ENCODE peak calls at places on chromosomes 1 and 21, in four cellular contexts. One of them, this sample, is unnamed.

GRCh38 chr1:25467616-25468015 is 36.9 kb downstream of the MACO1 start:
- DNase-seq in PC-3: no peak
- DNase-seq in GM12865: no peak
- DNase-seq in WTC11: no peak
- DNase-seq in this sample: no peak

GRCh38 chr1:97901017-97901658 is 19.7 kb downstream of the DPYD start:
- DNase-seq in PC-3: no peak
- DNase-seq in GM12865: no peak
- DNase-seq in WTC11: no peak
- DNase-seq in this sample: no peak

GRCh38 chr21:39079617-39080016 is 103.6 kb downstream of the PSMG1 start:
- DNase-seq in GM12865: no peak
- DNase-seq in PC-3: no peak
- DNase-seq in WTC11: no peak
- DNase-seq in this sample: no peak

GRCh38 chr1:112388436-112388835 is 7.6 kb upstream of the CTTNBP2NL start:
- DNase-seq in GM12865: no peak
- DNase-seq in PC-3: no peak
- DNase-seq in WTC11: no peak
- DNase-seq in this sample: no peak

GRCh38 chr1:201176931-201177330 is 13.7 kb upstream of the IGFN1 start:
- DNase-seq in PC-3: peak
- DNase-seq in GM12865: no peak
- DNase-seq in WTC11: no peak
- DNase-seq in this sample: no peak

GRCh38 chr1:214438059-214438458 is 113.3 kb downstream of the PTPN14 start:
- DNase-seq in WTC11: peak
- DNase-seq in GM12865: no peak
- DNase-seq in PC-3: no peak
- DNase-seq in this sample: no peak

GRCh38 chr21:35050348-35051286 is 1.5 kb upstream of the RUNX1 start:
- DNase-seq in WTC11: no peak
- DNase-seq in PC-3: peak
- DNase-seq in GM12865: peak
- DNase-seq in this sample: peak

GRCh38 chr1:16076003-16076870 is 2.8 kb upstream of the FAM131C start:
- DNase-seq in WTC11: no peak
- DNase-seq in PC-3: peak
- DNase-seq in GM12865: no peak
- DNase-seq in this sample: no peak

GRCh38 chr21:32328595-32328994 is 29.9 kb downstream of the MRAP start:
- DNase-seq in GM12865: no peak
- DNase-seq in PC-3: no peak
- DNase-seq in WTC11: no peak
- DNase-seq in this sample: no peak

GRCh38 chr21:34967509-34968289 is 81.4 kb downstream of the RUNX1 start:
- DNase-seq in WTC11: no peak
- DNase-seq in GM12865: peak
- DNase-seq in PC-3: peak
- DNase-seq in this sample: peak

GRCh38 chr1:91783423-91784162 is 102.4 kb downstream of the TGFBR3 start:
- DNase-seq in WTC11: no peak
- DNase-seq in GM12865: no peak
- DNase-seq in PC-3: no peak
- DNase-seq in this sample: no peak

GRCh38 chr1:2322593-2323295 is 68.6 kb downstream of the MORN1 start:
- DNase-seq in PC-3: no peak
- DNase-seq in GM12865: no peak
- DNase-seq in WTC11: no peak
- DNase-seq in this sample: no peak

DNA sequence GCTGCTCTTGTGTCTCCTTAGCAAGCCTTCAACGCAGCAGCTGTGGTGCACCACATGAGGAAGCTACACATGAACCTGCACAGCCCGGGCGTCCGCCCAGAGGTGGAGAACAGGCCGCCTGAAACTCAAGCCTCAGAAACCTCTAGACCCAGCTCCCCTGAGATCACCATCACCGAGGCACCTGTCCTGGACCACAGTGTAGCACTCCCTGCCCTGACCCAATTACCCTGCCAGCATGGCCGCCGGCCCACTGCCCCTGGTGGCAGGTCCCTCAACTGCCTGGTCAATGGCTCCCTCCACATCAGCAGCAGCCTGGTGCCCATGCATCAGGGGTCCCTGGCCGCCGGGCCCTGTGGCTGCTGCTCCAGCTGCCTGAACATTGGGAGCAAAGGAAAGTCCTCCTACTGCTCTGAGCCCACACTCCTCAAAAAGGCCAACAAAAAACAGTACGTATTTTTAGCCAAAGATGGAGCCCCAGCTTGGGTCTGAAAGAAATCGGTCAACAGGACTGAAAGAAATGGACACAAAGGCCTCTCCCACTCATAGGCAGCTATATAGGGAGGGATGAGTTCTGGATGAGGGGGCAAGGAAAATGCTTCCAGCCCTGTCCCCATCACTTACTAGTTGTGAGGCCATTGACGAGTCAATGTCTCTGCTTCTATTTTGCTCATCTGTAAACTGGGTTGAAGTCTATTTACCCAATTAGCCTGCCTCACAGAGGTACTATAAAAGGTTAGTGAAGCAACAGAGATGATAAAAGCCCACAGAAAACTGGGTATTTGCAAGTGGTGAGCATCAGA is 28.5 kb downstream of the CAMK1G start:
- DNase-seq in GM12865: peak
- DNase-seq in PC-3: no peak
- DNase-seq in WTC11: no peak
- DNase-seq in this sample: no peak
- TF ChIP-seq CTCF in GM12865: peak
- TF ChIP-seq CTCF in PC-3: peak
- TF ChIP-seq CTCF in WTC11: no peak
- TF ChIP-seq CTCF in this sample: no peak

GRCh38 chr1:165152727-165153126 is 203.8 kb downstream of the LMX1A start:
- DNase-seq in WTC11: peak
- DNase-seq in PC-3: peak
- DNase-seq in GM12865: no peak
- DNase-seq in this sample: no peak
- TF ChIP-seq CTCF in WTC11: no peak
- TF ChIP-seq CTCF in PC-3: peak
- TF ChIP-seq CTCF in GM12865: no peak
- TF ChIP-seq CTCF in this sample: no peak

GRCh38 chr1:3514404-3514803 is 59.9 kb downstream of the ARHGEF16 start:
- DNase-seq in GM12865: no peak
- DNase-seq in PC-3: no peak
- DNase-seq in WTC11: no peak
- DNase-seq in this sample: no peak
- TF ChIP-seq CTCF in GM12865: no peak
- TF ChIP-seq CTCF in PC-3: no peak
- TF ChIP-seq CTCF in WTC11: no peak
- TF ChIP-seq CTCF in this sample: no peak

GRCh38 chr1:39508266-39508665 is 16.8 kb downstream of the BMP8A start:
- DNase-seq in GM12865: no peak
- DNase-seq in WTC11: no peak
- DNase-seq in PC-3: no peak
- DNase-seq in this sample: no peak

GRCh38 chr1:39509360-39510009 is 18.0 kb downstream of the BMP8A start:
- DNase-seq in PC-3: no peak
- DNase-seq in WTC11: no peak
- DNase-seq in GM12865: peak
- DNase-seq in this sample: peak

GRCh38 chr1:39505289-39505688 is 13.9 kb downstream of the BMP8A start:
- DNase-seq in WTC11: no peak
- DNase-seq in GM12865: no peak
- DNase-seq in PC-3: no peak
- DNase-seq in this sample: no peak

GRCh38 chr1:39508857-39509305 is 17.4 kb downstream of the BMP8A start:
- DNase-seq in WTC11: no peak
- DNase-seq in PC-3: no peak
- DNase-seq in GM12865: no peak
- DNase-seq in this sample: peak

DNA sequence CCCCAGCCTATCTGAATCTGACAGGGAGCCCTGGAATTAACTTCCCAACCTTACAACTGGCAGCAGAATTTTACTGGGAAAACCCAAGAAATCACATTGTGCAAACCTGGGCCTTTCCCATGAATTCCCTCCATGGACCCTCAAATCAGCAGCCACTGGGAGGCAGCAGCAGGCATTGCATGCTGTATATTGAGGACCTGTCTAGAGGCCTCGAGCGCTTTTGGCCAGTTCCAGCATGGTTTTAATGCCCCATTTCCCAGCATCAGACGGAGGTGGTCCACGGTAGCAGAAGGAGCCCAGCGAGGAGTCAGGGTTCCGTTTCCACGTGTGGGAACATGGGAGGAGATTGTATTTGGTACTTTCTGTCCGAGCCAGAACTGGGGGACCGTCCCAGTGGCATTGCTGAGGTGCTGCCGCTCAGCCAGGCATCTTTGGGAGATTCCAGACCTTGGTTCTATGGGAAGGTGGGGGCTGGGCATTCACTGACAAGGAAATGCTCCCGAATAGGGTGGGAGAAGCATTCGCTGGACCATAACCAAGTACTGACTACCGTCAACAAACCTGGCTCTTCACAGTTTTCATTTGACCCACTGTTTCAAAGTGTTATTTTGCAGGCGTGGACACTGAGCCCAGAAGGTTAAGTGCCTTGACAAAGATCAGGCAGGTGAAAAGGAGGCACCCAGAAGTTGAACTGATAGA is 15.9 kb downstream of the BMP8A start:
- DNase-seq in WTC11: peak
- DNase-seq in GM12865: no peak
- DNase-seq in PC-3: peak
- DNase-seq in this sample: no peak
- TF ChIP-seq CTCF in WTC11: no peak
- TF ChIP-seq CTCF in GM12865: no peak
- TF ChIP-seq CTCF in PC-3: peak
- TF ChIP-seq CTCF in this sample: no peak

GRCh38 chr1:237045278-237046016 is 3.5 kb downstream of the RYR2 start:
- DNase-seq in WTC11: peak
- DNase-seq in GM12865: no peak
- DNase-seq in PC-3: no peak
- DNase-seq in this sample: peak
- TF ChIP-seq CTCF in WTC11: no peak
- TF ChIP-seq CTCF in GM12865: no peak
- TF ChIP-seq CTCF in PC-3: no peak
- TF ChIP-seq CTCF in this sample: no peak

DNA sequence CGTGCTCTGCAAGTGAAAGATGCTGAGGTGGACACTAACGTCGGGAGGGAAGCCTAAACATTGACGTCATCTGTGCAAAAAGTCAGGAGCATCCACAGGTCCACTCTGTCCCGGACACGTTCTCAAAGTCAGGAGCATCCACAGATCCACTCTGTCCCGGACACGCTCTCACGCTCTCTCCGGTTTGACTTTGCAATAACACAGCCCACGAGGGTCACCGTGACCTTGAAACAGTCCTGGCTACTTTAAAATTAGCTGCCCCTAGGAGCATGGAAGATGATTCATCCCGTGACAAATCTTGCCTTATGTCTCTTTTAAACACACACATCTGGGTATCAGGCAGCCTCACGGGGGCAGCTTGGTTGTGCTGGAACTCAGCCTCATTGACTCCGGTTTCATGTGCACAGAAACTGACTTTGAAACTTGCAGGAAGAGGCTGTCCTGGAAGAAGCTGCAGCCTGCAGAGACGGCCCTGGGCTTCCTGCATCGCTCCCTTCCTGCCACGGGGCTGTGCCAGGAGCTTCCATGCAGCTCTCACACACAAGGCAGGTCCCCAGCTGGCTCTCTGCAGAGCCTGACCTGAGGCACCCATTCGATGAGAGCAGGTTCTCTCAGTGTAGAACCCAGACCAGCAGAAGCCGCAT is 18.1 kb upstream of the COL18A1 start:
- DNase-seq in WTC11: no peak
- DNase-seq in GM12865: peak
- DNase-seq in PC-3: peak
- DNase-seq in this sample: no peak
- TF ChIP-seq CTCF in WTC11: no peak
- TF ChIP-seq CTCF in GM12865: no peak
- TF ChIP-seq CTCF in PC-3: peak
- TF ChIP-seq CTCF in this sample: no peak

DNA sequence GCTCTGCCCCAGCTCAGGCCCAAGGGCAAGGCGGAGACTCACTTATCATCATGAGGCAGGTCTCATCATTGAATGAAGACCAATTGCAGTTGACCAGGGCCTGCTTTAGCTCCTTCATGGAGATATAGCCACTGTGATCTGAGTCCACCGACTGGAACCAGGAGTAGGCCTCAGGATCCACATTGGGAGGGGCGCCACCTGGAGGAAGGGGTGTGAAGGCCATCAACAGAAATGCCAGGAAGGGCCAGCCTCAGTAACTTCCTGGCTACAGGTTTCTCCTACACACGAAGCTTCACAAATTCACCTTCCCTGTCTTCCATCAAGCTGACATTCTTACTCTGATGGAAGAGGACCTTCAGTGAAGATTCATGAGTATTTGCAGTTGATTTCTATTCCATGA is 11.6 kb downstream of the PEF1 start:
- DNase-seq in WTC11: peak
- DNase-seq in PC-3: peak
- DNase-seq in GM12865: peak
- DNase-seq in this sample: peak
- TF ChIP-seq CTCF in WTC11: peak
- TF ChIP-seq CTCF in PC-3: peak
- TF ChIP-seq CTCF in GM12865: peak
- TF ChIP-seq CTCF in this sample: peak

GRCh38 chr1:211009944-211010343 is 124.0 kb downstream of the KCNH1 start:
- DNase-seq in GM12865: no peak
- DNase-seq in WTC11: no peak
- DNase-seq in PC-3: no peak
- DNase-seq in this sample: no peak
- TF ChIP-seq CTCF in GM12865: no peak
- TF ChIP-seq CTCF in WTC11: no peak
- TF ChIP-seq CTCF in PC-3: peak
- TF ChIP-seq CTCF in this sample: no peak

DNA sequence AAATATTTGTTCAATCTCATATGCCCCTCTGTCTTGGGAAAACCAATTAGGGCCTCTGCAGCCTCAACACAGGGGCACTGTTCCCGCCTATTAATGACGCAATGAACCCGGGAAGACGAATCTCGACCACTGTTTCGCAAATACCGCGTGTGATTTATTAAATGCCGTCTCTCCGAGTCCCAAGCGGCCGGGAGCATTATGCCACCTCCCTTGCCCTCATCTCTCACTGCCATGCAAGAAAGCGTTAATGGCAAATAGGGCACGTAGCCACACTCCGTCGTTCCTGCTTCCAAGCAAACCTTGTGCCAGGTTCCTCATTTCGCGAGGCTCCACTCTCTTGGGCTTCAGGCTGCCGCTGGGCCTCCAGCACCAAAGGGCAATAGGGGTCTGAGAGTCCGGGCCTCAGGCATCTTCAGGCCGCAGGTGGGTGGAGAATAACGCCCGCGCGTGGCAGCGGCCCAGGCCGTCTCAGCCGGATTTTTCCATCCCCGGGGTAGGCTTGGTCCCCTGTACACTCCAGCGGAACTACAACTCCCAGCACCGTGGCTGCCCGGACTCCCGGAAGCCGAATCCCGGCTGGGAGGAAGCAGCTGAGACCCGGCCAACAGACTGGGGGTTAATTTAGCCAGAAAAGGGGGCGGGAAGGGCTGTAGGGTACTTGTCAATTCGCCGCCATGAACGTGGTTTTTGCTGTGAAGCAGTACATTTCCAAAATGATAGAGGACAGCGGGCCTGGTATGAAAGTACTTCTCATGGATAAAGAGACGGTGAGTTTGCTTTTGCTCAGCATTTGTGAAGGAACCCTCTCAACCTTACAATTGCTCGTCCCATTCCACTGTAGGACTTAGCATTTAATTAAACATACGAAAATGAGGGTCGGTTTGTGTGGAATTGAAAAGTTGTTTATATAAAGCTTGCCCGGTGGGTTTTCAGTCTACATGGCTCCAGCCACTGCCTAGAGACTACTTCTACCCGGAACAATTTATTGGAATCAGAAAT is at the start of gene VPS45:
- DNase-seq in GM12865: peak
- DNase-seq in PC-3: peak
- DNase-seq in WTC11: peak
- DNase-seq in this sample: peak
- TF ChIP-seq CTCF in GM12865: no peak
- TF ChIP-seq CTCF in PC-3: peak
- TF ChIP-seq CTCF in WTC11: no peak
- TF ChIP-seq CTCF in this sample: no peak

This sample was measured in activated CD8-positive, alpha-beta T cell treated with anti-CD3 and anti-CD28 coated beads for 36 hours.